ENCODE peak calls at places on chromosomes 1 and 21, in four cellular contexts. One of them, this sample, is unnamed.

GRCh38 chr1:40646385-40646784 is 19.1 kb downstream of the RIMS3 start:
- DNase-seq in CD4-positive, alpha-beta T cell: no peak
- DNase-seq in fibroblast of lung: no peak
- DNase-seq in A549: no peak
- DNase-seq in this sample: no peak

GRCh38 chr21:28464095-28464494 is 528.6 kb downstream of the LTN1 start:
- DNase-seq in fibroblast of lung: no peak
- DNase-seq in CD4-positive, alpha-beta T cell: no peak
- DNase-seq in A549: no peak
- DNase-seq in this sample: no peak

GRCh38 chr1:14959295-14959694 is 194.3 kb upstream of the TMEM51 start:
- DNase-seq in CD4-positive, alpha-beta T cell: no peak
- DNase-seq in A549: no peak
- DNase-seq in fibroblast of lung: no peak
- DNase-seq in this sample: no peak

GRCh38 chr1:42322577-42322976 is 12.5 kb downstream of the FOXJ3 start:
- DNase-seq in CD4-positive, alpha-beta T cell: no peak
- DNase-seq in A549: no peak
- DNase-seq in fibroblast of lung: peak; percentile 65
- DNase-seq in this sample: no peak

GRCh38 chr1:41364444-41365319 is 3.4 kb downstream of the FOXO6 start:
- DNase-seq in CD4-positive, alpha-beta T cell: no peak
- DNase-seq in A549: no peak
- DNase-seq in fibroblast of lung: no peak
- DNase-seq in this sample: no peak

GRCh38 chr1:14167889-14168288 is 430.6 kb upstream of the KAZN start:
- DNase-seq in A549: no peak
- DNase-seq in CD4-positive, alpha-beta T cell: no peak
- DNase-seq in fibroblast of lung: no peak
- DNase-seq in this sample: no peak

GRCh38 chr1:228006034-228006792 is 585 bp upstream of the WNT3A start:
- DNase-seq in A549: no peak
- DNase-seq in CD4-positive, alpha-beta T cell: no peak
- DNase-seq in fibroblast of lung: no peak
- DNase-seq in this sample: no peak

GRCh38 chr21:38917045-38917774 is 111.5 kb downstream of the ETS2 start:
- DNase-seq in fibroblast of lung: no peak
- DNase-seq in CD4-positive, alpha-beta T cell: no peak
- DNase-seq in A549: no peak
- DNase-seq in this sample: no peak

GRCh38 chr1:60510162-60510561 is 436.6 kb upstream of the C1orf87 start:
- DNase-seq in fibroblast of lung: no peak
- DNase-seq in CD4-positive, alpha-beta T cell: no peak
- DNase-seq in A549: no peak
- DNase-seq in this sample: no peak

GRCh38 chr1:107991371-107992066 is 26.5 kb upstream of the VAV3 start:
- DNase-seq in fibroblast of lung: peak; percentile 80
- DNase-seq in CD4-positive, alpha-beta T cell: no peak
- DNase-seq in A549: no peak
- DNase-seq in this sample: no peak

GRCh38 chr1:183822081-183822611 is 17.2 kb downstream of the RGL1 start:
- DNase-seq in fibroblast of lung: no peak
- DNase-seq in A549: no peak
- DNase-seq in CD4-positive, alpha-beta T cell: no peak
- DNase-seq in this sample: no peak

GRCh38 chr1:226986496-226987178 is 46.5 kb downstream of the COQ8A start:
- DNase-seq in A549: no peak
- DNase-seq in CD4-positive, alpha-beta T cell: no peak
- DNase-seq in fibroblast of lung: no peak
- DNase-seq in this sample: no peak

GRCh38 chr21:42769183-42769819 is 110.0 kb downstream of the WDR4 start:
- DNase-seq in CD4-positive, alpha-beta T cell: no peak
- DNase-seq in fibroblast of lung: no peak
- DNase-seq in A549: no peak
- DNase-seq in this sample: no peak

GRCh38 chr1:173420330-173420806 is 56.8 kb upstream of the PRDX6 start:
- DNase-seq in CD4-positive, alpha-beta T cell: peak; percentile 23
- DNase-seq in A549: peak; percentile 31
- DNase-seq in fibroblast of lung: peak; percentile 90
- DNase-seq in this sample: no peak

GRCh38 chr1:12173631-12174121 is 6.9 kb downstream of the TNFRSF1B start:
- DNase-seq in fibroblast of lung: no peak
- DNase-seq in CD4-positive, alpha-beta T cell: peak; percentile 87
- DNase-seq in A549: no peak
- DNase-seq in this sample: no peak

GRCh38 chr21:33991091-33991490 is 75.5 kb upstream of the ATP5PO start:
- DNase-seq in A549: no peak
- DNase-seq in fibroblast of lung: no peak
- DNase-seq in CD4-positive, alpha-beta T cell: no peak
- DNase-seq in this sample: no peak

GRCh38 chr21:33994373-33994772 is 78.8 kb upstream of the ATP5PO start:
- DNase-seq in fibroblast of lung: no peak
- DNase-seq in CD4-positive, alpha-beta T cell: no peak
- DNase-seq in A549: no peak
- DNase-seq in this sample: no peak

GRCh38 chr21:33997432-33997831 is 75.9 kb upstream of the MRPS6 start:
- DNase-seq in CD4-positive, alpha-beta T cell: no peak
- DNase-seq in A549: no peak
- DNase-seq in fibroblast of lung: no peak
- DNase-seq in this sample: no peak

GRCh38 chr21:33989440-33989839 is 73.8 kb upstream of the ATP5PO start:
- DNase-seq in fibroblast of lung: no peak
- DNase-seq in CD4-positive, alpha-beta T cell: no peak
- DNase-seq in A549: no peak
- DNase-seq in this sample: no peak

GRCh38 chr21:33993286-33994231 is 78.0 kb upstream of the ATP5PO start:
- DNase-seq in CD4-positive, alpha-beta T cell: no peak
- DNase-seq in fibroblast of lung: no peak
- DNase-seq in A549: no peak
- DNase-seq in this sample: no peak
- H3K27ac ChIP-seq in CD4-positive, alpha-beta T cell: no peak overlapping the region
- H3K27ac ChIP-seq in fibroblast of lung: no peak overlapping the region
- H3K27ac ChIP-seq in A549: no peak overlapping the region
- H3K27ac ChIP-seq in this sample: no peak overlapping the region

DNA sequence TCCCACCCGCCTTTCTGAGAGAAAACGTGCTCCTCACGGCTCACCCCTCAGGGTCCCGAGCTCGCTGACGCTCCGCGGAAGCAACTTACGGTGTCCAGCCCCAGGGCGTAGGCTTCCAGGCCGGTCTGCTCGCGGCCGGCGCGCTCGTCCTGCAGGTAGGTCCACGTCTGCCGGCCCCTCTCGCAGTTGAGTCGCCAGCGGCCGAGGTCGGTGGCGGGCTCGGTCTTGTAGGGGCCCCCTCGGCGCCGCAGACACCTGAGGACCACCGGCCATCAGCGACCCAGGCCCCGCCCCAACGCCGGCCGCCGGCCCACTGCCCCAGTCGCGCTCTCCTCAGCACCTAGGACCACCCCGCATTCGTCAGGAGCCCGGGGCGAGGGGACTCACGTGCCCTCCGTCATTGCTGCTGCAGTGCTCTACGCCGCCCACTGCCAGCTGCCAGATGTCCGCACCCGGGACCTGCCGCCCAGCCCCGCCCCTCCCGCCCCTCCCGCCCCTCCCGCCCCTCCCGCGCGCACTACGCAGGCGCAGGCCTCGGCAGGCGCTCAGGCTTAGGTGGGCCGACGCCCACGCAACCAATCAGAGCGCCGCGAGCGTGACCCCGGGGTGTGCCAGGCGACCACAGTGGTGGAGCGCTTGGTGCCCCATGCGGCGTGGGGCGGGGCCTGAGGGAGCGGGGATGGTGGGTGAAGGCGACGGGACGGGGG is at the start of gene LSS:
- DNase-seq in CD4-positive, alpha-beta T cell: peak; percentile 98
- DNase-seq in A549: peak; percentile 90
- DNase-seq in fibroblast of lung: peak; percentile 99
- DNase-seq in this sample: peak; percentile 86
- H3K27ac ChIP-seq in CD4-positive, alpha-beta T cell: peak within 1 kb of the TSS; percentile 43
- H3K27ac ChIP-seq in A549: peak within 1 kb of the TSS; percentile 93
- H3K27ac ChIP-seq in fibroblast of lung: peak within 1 kb of the TSS; percentile 88
- H3K27ac ChIP-seq in this sample: peak within 1 kb of the TSS; percentile 60

GRCh38 chr1:10432910-10433785 is 2.9 kb downstream of the CENPS start:
- DNase-seq in CD4-positive, alpha-beta T cell: no peak
- DNase-seq in A549: no peak
- DNase-seq in fibroblast of lung: no peak
- DNase-seq in this sample: no peak

GRCh38 chr1:10431065-10431730 is 965 bp downstream of the CENPS start:
- DNase-seq in fibroblast of lung: no peak
- DNase-seq in CD4-positive, alpha-beta T cell: no peak
- DNase-seq in A549: no peak
- DNase-seq in this sample: no peak

GRCh38 chr1:10437052-10437451 is 6.8 kb downstream of the CENPS start:
- DNase-seq in fibroblast of lung: no peak
- DNase-seq in CD4-positive, alpha-beta T cell: no peak
- DNase-seq in A549: no peak
- DNase-seq in this sample: no peak

GRCh38 chr1:10434590-10434989 is 4.4 kb downstream of the CENPS start:
- DNase-seq in A549: no peak
- DNase-seq in CD4-positive, alpha-beta T cell: no peak
- DNase-seq in fibroblast of lung: no peak
- DNase-seq in this sample: no peak

GRCh38 chr1:10433790-10434189 is 3.6 kb downstream of the CENPS start:
- DNase-seq in fibroblast of lung: no peak
- DNase-seq in CD4-positive, alpha-beta T cell: no peak
- DNase-seq in A549: no peak
- DNase-seq in this sample: no peak
- H3K27ac ChIP-seq in fibroblast of lung: no peak overlapping the region
- H3K27ac ChIP-seq in CD4-positive, alpha-beta T cell: no peak overlapping the region
- H3K27ac ChIP-seq in A549: no peak overlapping the region
- H3K27ac ChIP-seq in this sample: no peak overlapping the region

GRCh38 chr1:237320890-237321289 is 278.9 kb downstream of the RYR2 start:
- DNase-seq in A549: no peak
- DNase-seq in fibroblast of lung: no peak
- DNase-seq in CD4-positive, alpha-beta T cell: no peak
- DNase-seq in this sample: no peak

GRCh38 chr1:237318748-237319147 is 276.8 kb downstream of the RYR2 start:
- DNase-seq in A549: no peak
- DNase-seq in fibroblast of lung: no peak
- DNase-seq in CD4-positive, alpha-beta T cell: no peak
- DNase-seq in this sample: no peak

GRCh38 chr1:237316352-237316751 is 274.4 kb downstream of the RYR2 start:
- DNase-seq in fibroblast of lung: no peak
- DNase-seq in CD4-positive, alpha-beta T cell: no peak
- DNase-seq in A549: no peak
- DNase-seq in this sample: no peak
- H3K27ac ChIP-seq in fibroblast of lung: no peak overlapping the region
- H3K27ac ChIP-seq in CD4-positive, alpha-beta T cell: no peak overlapping the region
- H3K27ac ChIP-seq in A549: no peak overlapping the region
- H3K27ac ChIP-seq in this sample: no peak overlapping the region

GRCh38 chr1:17250601-17251000 is 1.7 kb downstream of the PADI3 start:
- DNase-seq in A549: peak; percentile 80
- DNase-seq in fibroblast of lung: no peak
- DNase-seq in CD4-positive, alpha-beta T cell: no peak
- DNase-seq in this sample: peak; percentile 68
- H3K27ac ChIP-seq in A549: peak overlapping the region; percentile 92
- H3K27ac ChIP-seq in fibroblast of lung: no peak overlapping the region
- H3K27ac ChIP-seq in CD4-positive, alpha-beta T cell: no peak overlapping the region
- H3K27ac ChIP-seq in this sample: peak overlapping the region; percentile 40

GRCh38 chr1:202836616-202837403 is 26.1 kb downstream of the PCAT6 start:
- DNase-seq in fibroblast of lung: no peak
- DNase-seq in CD4-positive, alpha-beta T cell: no peak
- DNase-seq in A549: no peak
- DNase-seq in this sample: no peak
- H3K27ac ChIP-seq in fibroblast of lung: no peak overlapping the region
- H3K27ac ChIP-seq in CD4-positive, alpha-beta T cell: no peak overlapping the region
- H3K27ac ChIP-seq in A549: no peak overlapping the region
- H3K27ac ChIP-seq in this sample: no peak overlapping the region

DNA sequence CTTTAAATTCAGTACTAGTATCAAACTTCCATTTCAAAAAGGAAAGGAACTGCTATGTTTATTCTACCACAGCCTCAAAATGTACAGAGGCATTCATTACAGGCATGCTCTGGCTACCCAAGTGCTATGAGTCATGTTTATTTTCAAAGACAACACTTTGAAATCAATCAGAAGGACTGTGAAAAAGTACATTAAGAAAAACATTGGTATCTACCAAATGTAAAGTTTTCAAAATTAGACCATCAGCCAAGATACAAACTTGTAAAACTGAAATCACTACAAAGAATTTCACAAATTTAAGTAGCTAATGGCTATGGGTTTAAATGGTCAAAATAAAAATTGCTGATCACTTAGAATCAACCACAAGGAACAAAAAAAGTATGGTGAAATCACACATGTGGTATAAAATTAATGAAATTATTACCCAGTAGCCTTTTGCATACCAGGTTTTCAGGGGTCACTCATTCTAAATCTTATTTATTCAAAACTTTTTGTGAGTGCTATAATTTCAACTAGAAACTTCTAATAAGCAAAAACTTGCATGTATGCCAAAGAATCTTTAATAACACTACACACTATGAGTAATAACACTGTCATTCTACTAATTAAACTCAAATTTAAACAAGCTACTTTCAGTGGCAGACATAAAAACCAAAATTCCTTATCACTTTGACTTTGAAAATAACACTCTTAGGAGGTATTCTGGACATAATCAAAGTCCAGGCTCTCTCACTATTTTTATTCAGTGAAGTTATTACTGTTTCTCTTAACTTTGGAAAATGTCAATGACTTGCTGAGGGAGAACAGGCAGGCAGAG is 49.2 kb downstream of the ENAH start:
- DNase-seq in A549: peak; percentile 55
- DNase-seq in fibroblast of lung: peak; percentile 78
- DNase-seq in CD4-positive, alpha-beta T cell: no peak
- DNase-seq in this sample: no peak
- H3K27ac ChIP-seq in A549: peak overlapping the region; percentile 26
- H3K27ac ChIP-seq in fibroblast of lung: no peak overlapping the region
- H3K27ac ChIP-seq in CD4-positive, alpha-beta T cell: no peak overlapping the region
- H3K27ac ChIP-seq in this sample: peak overlapping the region; percentile 29

GRCh38 chr1:165117482-165117881 is 239.0 kb downstream of the LMX1A start:
- DNase-seq in CD4-positive, alpha-beta T cell: no peak
- DNase-seq in A549: no peak
- DNase-seq in fibroblast of lung: no peak
- DNase-seq in this sample: no peak
- H3K27ac ChIP-seq in CD4-positive, alpha-beta T cell: no peak overlapping the region
- H3K27ac ChIP-seq in A549: peak overlapping the region; percentile 69
- H3K27ac ChIP-seq in fibroblast of lung: no peak overlapping the region
- H3K27ac ChIP-seq in this sample: peak overlapping the region; percentile 42

DNA sequence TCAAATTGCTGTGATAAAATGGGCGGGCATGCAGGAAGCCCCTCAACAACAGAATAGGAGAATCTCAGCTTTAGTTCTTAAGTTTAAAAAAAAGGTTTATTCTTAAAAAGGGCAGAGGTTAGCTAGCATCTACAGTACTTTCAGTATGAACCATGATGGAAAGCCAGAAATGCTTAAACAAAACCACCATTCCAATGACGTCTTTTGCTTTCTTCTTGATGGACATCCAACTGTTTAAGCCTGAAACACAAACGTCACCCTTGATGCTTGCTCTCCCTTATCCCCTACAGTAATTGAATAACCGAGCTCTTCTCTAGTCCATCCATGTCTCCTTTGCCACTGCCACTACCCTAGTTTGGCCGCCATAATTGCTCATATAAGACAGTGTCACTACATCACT is 25.7 kb downstream of the TAF5L start:
- DNase-seq in fibroblast of lung: no peak
- DNase-seq in A549: no peak
- DNase-seq in CD4-positive, alpha-beta T cell: no peak
- DNase-seq in this sample: no peak
- H3K27ac ChIP-seq in fibroblast of lung: no peak overlapping the region
- H3K27ac ChIP-seq in A549: no peak overlapping the region
- H3K27ac ChIP-seq in CD4-positive, alpha-beta T cell: no peak overlapping the region
- H3K27ac ChIP-seq in this sample: no peak overlapping the region

This sample was measured in epithelial cell of prostate.